ENCODE peak calls at places on chromosomes 13 and 19, in four cellular contexts. U is adrenal gland, T is H1, N is adipocyte. L is an unnamed sample.
A peak's percentile ranks its signal among the peaks of the same experiment; 100 is the strongest.

GRCh38 chr13:40635315-40635995 is 31.0 kb downstream of the FOXO1 start:
- DNase-seq in N (no peak), U (no peak), T (no peak), L (no peak)

GRCh38 chr13:95607363-95607762 is 37.1 kb downstream of the DZIP1 start:
- DNase-seq in N (peak; percentile 34), U (no peak), T (no peak), L (peak; percentile 80)

GRCh38 chr19:2038284-2039081 is 12.6 kb downstream of the MKNK2 start:
- DNase-seq in T (peak; percentile 44), U (no peak), N (no peak), L (no peak)

GRCh38 chr19:47109541-47110375 is 3.8 kb downstream of the ZC3H4 start:
- DNase-seq in U (no peak), N (peak; percentile 54), T (no peak), L (peak; percentile 62)

GRCh38 chr13:112117258-112117954 is 50.5 kb downstream of the SOX1 start:
- DNase-seq in N (no peak), T (no peak), U (no peak), L (no peak)

GRCh38 chr13:80237646-80238045 is 103.3 kb downstream of the SPRY2 start:
- DNase-seq in U (no peak), T (no peak), N (peak; percentile 50), L (peak; percentile 33)

GRCh38 chr13:79434578-79434977 is 28.5 kb upstream of the RBM26 start:
- DNase-seq in U (peak; percentile 43), T (no peak), N (peak; percentile 19), L (peak; percentile 57)

GRCh38 chr19:46616631-46617322 is 8.1 kb downstream of the PTGIR start:
- DNase-seq in U (peak; percentile 74), N (peak; percentile 68), T (peak; percentile 79), L (peak; percentile 82)

GRCh38 chr19:38239816-38240215 is 15.8 kb upstream of the DPF1 start:
- DNase-seq in U (no peak), T (no peak), N (no peak), L (no peak)

GRCh38 chr13:36608474-36608873 is 65.3 kb upstream of the SERTM1 start:
- DNase-seq in N (no peak), T (no peak), U (no peak), L (no peak)

GRCh38 chr13:94759120-94759728 is 46.9 kb upstream of the SOX21 start:
- DNase-seq in U (no peak), T (no peak), N (no peak), L (no peak)

GRCh38 chr13:29754486-29754806 is 96.0 kb downstream of the UBL3 start:
- DNase-seq in T (peak; percentile 49), N (peak; percentile 20), U (no peak), L (peak; percentile 39)

GRCh38 chr19:46975918-46976782 is 43.5 kb upstream of the NPAS1 start:
- DNase-seq in N (peak; percentile 98), T (peak; percentile 62), U (peak; percentile 97), L (peak; percentile 99)

GRCh38 chr19:18453269-18454024 is 15.5 kb upstream of the ISYNA1 start:
- DNase-seq in T (no peak), U (no peak), N (peak; percentile 57), L (no peak)

GRCh38 chr19:44476559-44477408 is 23.5 kb downstream of the ZNF180 start:
- DNase-seq in T (no peak), N (peak; percentile 13), U (no peak), L (peak; percentile 37)

GRCh38 chr13:46751811-46752635 is 44.9 kb downstream of the ESD start:
- DNase-seq in U (no peak), T (no peak), N (no peak), L (no peak)

GRCh38 chr13:113658836-113659235 is 838 bp upstream of the ATP4B start:
- DNase-seq in N (no peak), T (no peak), U (no peak), L (no peak)

GRCh38 chr13:114054269-114054668 is 78.2 kb downstream of the RASA3 start:
- DNase-seq in N (no peak), U (no peak), T (no peak), L (no peak)

GRCh38 chr19:18298601-18299000 is 17.2 kb upstream of the JUND start:
- DNase-seq in U (no peak), T (no peak), N (no peak), L (no peak)

GRCh38 chr19:17749912-17750317 is 1.4 kb upstream of the FCHO1 start:
- DNase-seq in T (no peak), N (no peak), U (peak; percentile 65), L (peak; percentile 29)

GRCh38 chr13:114132419-114133121 is at the start of gene RASA3:
- DNase-seq in N (peak; percentile 94), T (peak; percentile 88), U (peak; percentile 64), L (peak; percentile 84)

GRCh38 chr19:15199652-15200574 is 882 bp downstream of the NOTCH3 start:
- DNase-seq in N (peak; percentile 76), U (no peak), T (peak; percentile 94), L (peak; percentile 31)

GRCh38 chr19:15198006-15198356 is 2.8 kb downstream of the NOTCH3 start:
- DNase-seq in U (no peak), T (no peak), N (no peak), L (no peak)

GRCh38 chr19:15197275-15198005 is 3.4 kb downstream of the NOTCH3 start:
- DNase-seq in N (no peak), U (no peak), T (no peak), L (peak; percentile 39)

GRCh38 chr19:15200575-15201364 is at the start of gene NOTCH3:
- DNase-seq in U (no peak), T (peak; percentile 77), N (peak; percentile 54), L (no peak)

DNA sequence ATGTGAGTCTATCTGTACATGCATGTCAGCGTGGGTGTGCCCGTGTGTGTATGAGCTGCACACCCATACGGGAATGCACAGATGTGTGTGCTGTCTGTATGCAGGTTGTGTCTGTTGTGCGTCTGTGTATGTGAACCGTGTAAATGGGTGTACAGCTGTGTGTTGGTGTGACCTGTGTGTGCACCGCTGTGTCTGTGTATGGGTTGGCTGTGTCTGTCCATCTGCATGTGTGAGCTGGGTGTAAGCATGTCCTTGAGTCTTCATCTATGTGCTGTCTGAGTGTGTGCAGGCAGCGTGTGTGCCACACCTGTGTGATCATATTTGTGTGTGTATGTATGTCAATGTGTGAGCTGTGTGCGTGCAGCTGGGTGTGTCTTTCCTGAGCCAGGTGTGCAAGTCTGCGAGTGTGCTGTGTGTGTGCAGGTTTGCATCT is 1.6 kb downstream of the NOTCH3 start:
- DNase-seq in U (no peak), N (no peak), T (no peak), L (no peak)
- H3K4me3 ChIP-seq in U (peak overlapping the region; percentile 58), N (peak overlapping the region; percentile 8), T (peak overlapping the region; percentile 56), L (peak overlapping the region; percentile 79)

DNA sequence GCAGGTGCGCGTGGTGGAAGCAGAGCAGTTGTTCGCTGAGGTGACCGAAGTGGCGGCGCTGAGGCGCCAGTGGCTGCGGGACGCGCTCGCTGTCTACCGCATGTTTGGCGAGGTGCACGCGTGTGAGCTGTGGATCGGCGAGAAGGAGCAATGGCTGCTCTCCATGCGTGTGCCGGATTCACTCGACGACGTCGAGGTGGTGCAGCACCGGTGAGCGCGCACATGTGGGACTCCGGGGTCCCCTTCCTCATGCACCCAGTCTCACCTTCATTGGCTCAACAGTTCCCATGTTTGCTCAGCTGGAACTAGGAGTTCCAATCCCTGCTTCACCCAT is 46.5 kb downstream of the SPTBN4 start:
- DNase-seq in U (no peak), N (no peak), T (no peak), L (no peak)
- H3K4me3 ChIP-seq in U (no peak overlapping the region), N (no peak overlapping the region), T (no peak overlapping the region), L (no peak overlapping the region)

GRCh38 chr19:8305798-8306197 is 2.4 kb downstream of the CD320 start:
- DNase-seq in N (no peak), U (no peak), T (no peak), L (no peak)

GRCh38 chr19:8307965-8308866 is at the start of gene CD320:
- DNase-seq in T (peak; percentile 92), N (peak; percentile 96), U (peak; percentile 91), L (peak; percentile 90)

GRCh38 chr19:8307400-8307964 is 676 bp downstream of the CD320 start:
- DNase-seq in T (no peak), U (peak; percentile 36), N (no peak), L (no peak)

GRCh38 chr19:8304841-8305621 is 3.1 kb downstream of the CD320 start:
- DNase-seq in N (no peak), T (peak; percentile 92), U (no peak), L (no peak)

GRCh38 chr19:8306235-8307054 is 1.7 kb downstream of the CD320 start:
- DNase-seq in U (no peak), T (peak; percentile 43), N (no peak), L (no peak)
- H3K4me3 ChIP-seq in U (no peak overlapping the region), T (no peak overlapping the region), N (no peak overlapping the region), L (no peak overlapping the region)

DNA sequence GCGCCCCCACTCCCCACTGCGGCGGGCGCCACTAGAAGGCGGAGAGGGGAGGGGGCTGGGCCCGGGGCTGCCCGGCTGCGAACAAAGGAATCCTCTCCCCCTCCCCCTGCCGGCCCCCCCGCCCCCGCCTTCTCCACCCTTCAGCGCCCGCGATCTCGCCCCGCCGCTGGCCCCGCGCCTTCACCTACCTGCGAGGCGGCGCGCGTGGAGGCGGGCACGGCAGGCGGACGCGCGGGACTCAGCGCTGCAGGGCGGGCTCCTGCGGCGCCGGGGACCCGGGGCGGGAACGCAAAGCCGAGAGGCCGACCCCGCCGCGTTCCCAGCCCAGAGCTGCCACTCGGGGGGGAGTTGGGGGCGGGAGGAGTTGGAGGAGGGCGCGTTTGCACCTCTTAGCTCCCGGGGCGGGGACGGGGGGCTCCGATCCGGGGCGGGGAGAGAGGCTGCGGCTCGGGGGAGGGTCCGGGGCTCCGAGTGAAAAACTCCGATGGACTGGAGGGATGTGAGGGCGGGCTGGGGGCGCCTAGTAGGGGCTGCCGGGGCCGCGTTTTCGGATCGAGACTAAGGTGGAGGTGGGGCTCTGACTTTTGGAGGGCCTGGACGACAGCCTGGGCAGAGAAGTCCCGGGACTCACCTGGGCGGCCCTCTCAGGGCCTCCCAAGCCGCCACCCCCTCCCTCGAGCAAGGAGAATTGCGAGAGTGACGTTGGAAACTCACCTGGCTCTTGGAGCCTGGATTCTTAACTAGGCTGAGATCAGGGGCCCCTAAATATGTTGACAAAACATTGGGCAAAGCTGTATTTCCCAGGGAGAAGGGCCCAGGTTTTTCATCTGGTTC is at the start of gene FBN3:
- DNase-seq in U (no peak), N (no peak), T (peak; percentile 80), L (no peak)
- H3K4me3 ChIP-seq in U (peak within 1 kb of the TSS; percentile 19), N (no peak within 1 kb of the TSS), T (peak within 1 kb of the TSS; percentile 62), L (no peak within 1 kb of the TSS)